ENCODE peak calls at places on chromosomes 11 and 22, in ten cellular contexts. One of them, this sample, is unnamed.

GRCh38 chr11:86459002-86459385 is 84.3 kb downstream of the CCDC81 start:
- DNase-seq in kidney: no peak
- DNase-seq in AG04449: no peak
- DNase-seq in PC-3: peak; percentile 53
- DNase-seq in GM13976: no peak
- DNase-seq in hepatocyte: no peak
- DNase-seq in lower leg skin: no peak
- DNase-seq in heart left ventricle: no peak
- DNase-seq in heart right ventricle: no peak
- DNase-seq in uterus: no peak
- DNase-seq in this sample: no peak

GRCh38 chr11:57202282-57202681 is 20.5 kb downstream of the LRRC55 start:
- DNase-seq in kidney: no peak
- DNase-seq in AG04449: no peak
- DNase-seq in PC-3: no peak
- DNase-seq in heart right ventricle: no peak
- DNase-seq in lower leg skin: no peak
- DNase-seq in hepatocyte: no peak
- DNase-seq in uterus: no peak
- DNase-seq in heart left ventricle: no peak
- DNase-seq in GM13976: no peak
- DNase-seq in this sample: no peak

GRCh38 chr11:5369793-5370192 is 13.8 kb upstream of the OR51M1 start:
- DNase-seq in heart right ventricle: no peak
- DNase-seq in heart left ventricle: no peak
- DNase-seq in GM13976: peak; percentile 25
- DNase-seq in hepatocyte: no peak
- DNase-seq in AG04449: peak; percentile 54
- DNase-seq in kidney: no peak
- DNase-seq in PC-3: peak; percentile 4
- DNase-seq in uterus: no peak
- DNase-seq in lower leg skin: no peak
- DNase-seq in this sample: peak; percentile 16

GRCh38 chr22:22604326-22605073 is 39.9 kb upstream of the GGTLC2 start:
- DNase-seq in heart right ventricle: no peak
- DNase-seq in GM13976: no peak
- DNase-seq in hepatocyte: no peak
- DNase-seq in lower leg skin: no peak
- DNase-seq in AG04449: no peak
- DNase-seq in uterus: no peak
- DNase-seq in heart left ventricle: no peak
- DNase-seq in kidney: no peak
- DNase-seq in PC-3: no peak
- DNase-seq in this sample: no peak

GRCh38 chr22:26109686-26110315 is 59.5 kb upstream of the SEZ6L start:
- DNase-seq in heart right ventricle: no peak
- DNase-seq in GM13976: no peak
- DNase-seq in heart left ventricle: no peak
- DNase-seq in PC-3: no peak
- DNase-seq in kidney: no peak
- DNase-seq in uterus: no peak
- DNase-seq in lower leg skin: no peak
- DNase-seq in hepatocyte: no peak
- DNase-seq in AG04449: no peak
- DNase-seq in this sample: no peak

GRCh38 chr22:25892678-25893077 is 150.7 kb downstream of the MYO18B start:
- DNase-seq in lower leg skin: no peak
- DNase-seq in uterus: no peak
- DNase-seq in kidney: no peak
- DNase-seq in AG04449: no peak
- DNase-seq in hepatocyte: no peak
- DNase-seq in GM13976: no peak
- DNase-seq in PC-3: no peak
- DNase-seq in heart right ventricle: no peak
- DNase-seq in heart left ventricle: no peak
- DNase-seq in this sample: no peak

GRCh38 chr11:118620529-118621070 is 13.2 kb downstream of the PHLDB1 start:
- DNase-seq in lower leg skin: no peak
- DNase-seq in PC-3: no peak
- DNase-seq in kidney: peak; percentile 68
- DNase-seq in GM13976: no peak
- DNase-seq in AG04449: no peak
- DNase-seq in uterus: no peak
- DNase-seq in heart left ventricle: peak; percentile 67
- DNase-seq in heart right ventricle: peak; percentile 64
- DNase-seq in hepatocyte: no peak
- DNase-seq in this sample: no peak

GRCh38 chr11:64322925-64323260 is 5.0 kb downstream of the PRDX5 start:
- DNase-seq in heart left ventricle: no peak
- DNase-seq in kidney: no peak
- DNase-seq in hepatocyte: peak; percentile 6
- DNase-seq in AG04449: no peak
- DNase-seq in GM13976: no peak
- DNase-seq in uterus: no peak
- DNase-seq in lower leg skin: no peak
- DNase-seq in PC-3: no peak
- DNase-seq in heart right ventricle: no peak
- DNase-seq in this sample: no peak

GRCh38 chr11:103525069-103525468 is 415.8 kb downstream of the DYNC2H1 start:
- DNase-seq in AG04449: no peak
- DNase-seq in kidney: no peak
- DNase-seq in PC-3: peak; percentile 92
- DNase-seq in uterus: no peak
- DNase-seq in GM13976: no peak
- DNase-seq in heart right ventricle: no peak
- DNase-seq in heart left ventricle: no peak
- DNase-seq in lower leg skin: no peak
- DNase-seq in hepatocyte: no peak
- DNase-seq in this sample: no peak

GRCh38 chr22:38935023-38935422 is 22.4 kb upstream of the APOBEC3A start:
- DNase-seq in GM13976: no peak
- DNase-seq in hepatocyte: no peak
- DNase-seq in AG04449: no peak
- DNase-seq in uterus: no peak
- DNase-seq in heart right ventricle: peak; percentile 64
- DNase-seq in kidney: peak; percentile 97
- DNase-seq in heart left ventricle: peak; percentile 88
- DNase-seq in lower leg skin: peak; percentile 82
- DNase-seq in PC-3: peak; percentile 76
- DNase-seq in this sample: peak; percentile 91

GRCh38 chr11:57885298-57886035 is 123.9 kb downstream of the CTNND1 start:
- DNase-seq in hepatocyte: peak; percentile 38
- DNase-seq in GM13976: no peak
- DNase-seq in PC-3: peak; percentile 51
- DNase-seq in kidney: no peak
- DNase-seq in AG04449: no peak
- DNase-seq in uterus: no peak
- DNase-seq in heart left ventricle: no peak
- DNase-seq in heart right ventricle: no peak
- DNase-seq in lower leg skin: no peak
- DNase-seq in this sample: peak; percentile 43

GRCh38 chr22:42428025-42428424 is 4.2 kb downstream of the NFAM1 start:
- DNase-seq in kidney: no peak
- DNase-seq in PC-3: no peak
- DNase-seq in AG04449: no peak
- DNase-seq in uterus: no peak
- DNase-seq in lower leg skin: no peak
- DNase-seq in hepatocyte: no peak
- DNase-seq in heart right ventricle: no peak
- DNase-seq in heart left ventricle: no peak
- DNase-seq in GM13976: no peak
- DNase-seq in this sample: no peak

GRCh38 chr11:26227311-26227710 is 104.6 kb upstream of the ANO3 start:
- DNase-seq in kidney: no peak
- DNase-seq in hepatocyte: peak; percentile 36
- DNase-seq in uterus: no peak
- DNase-seq in heart left ventricle: no peak
- DNase-seq in PC-3: peak; percentile 81
- DNase-seq in lower leg skin: no peak
- DNase-seq in heart right ventricle: no peak
- DNase-seq in GM13976: peak; percentile 30
- DNase-seq in AG04449: peak; percentile 73
- DNase-seq in this sample: peak; percentile 78

GRCh38 chr22:23066200-23067022 is 3.9 kb upstream of the GNAZ start:
- DNase-seq in uterus: peak; percentile 12
- DNase-seq in PC-3: no peak
- DNase-seq in hepatocyte: no peak
- DNase-seq in GM13976: no peak
- DNase-seq in heart left ventricle: peak; percentile 24
- DNase-seq in AG04449: no peak
- DNase-seq in lower leg skin: no peak
- DNase-seq in kidney: peak; percentile 33
- DNase-seq in heart right ventricle: peak; percentile 2
- DNase-seq in this sample: no peak

GRCh38 chr11:133934599-133935550 is 21.9 kb downstream of the IGSF9B start:
- DNase-seq in heart right ventricle: peak; percentile 81
- DNase-seq in uterus: no peak
- DNase-seq in heart left ventricle: peak; percentile 48
- DNase-seq in kidney: no peak
- DNase-seq in hepatocyte: no peak
- DNase-seq in lower leg skin: no peak
- DNase-seq in GM13976: no peak
- DNase-seq in PC-3: peak; percentile 68
- DNase-seq in AG04449: no peak
- DNase-seq in this sample: peak; percentile 91

GRCh38 chr11:97742717-97743116 is 1278.0 kb upstream of the CNTN5 start:
- DNase-seq in PC-3: no peak
- DNase-seq in heart right ventricle: no peak
- DNase-seq in heart left ventricle: no peak
- DNase-seq in GM13976: no peak
- DNase-seq in AG04449: no peak
- DNase-seq in kidney: no peak
- DNase-seq in uterus: no peak
- DNase-seq in hepatocyte: no peak
- DNase-seq in lower leg skin: no peak
- DNase-seq in this sample: no peak

DNA sequence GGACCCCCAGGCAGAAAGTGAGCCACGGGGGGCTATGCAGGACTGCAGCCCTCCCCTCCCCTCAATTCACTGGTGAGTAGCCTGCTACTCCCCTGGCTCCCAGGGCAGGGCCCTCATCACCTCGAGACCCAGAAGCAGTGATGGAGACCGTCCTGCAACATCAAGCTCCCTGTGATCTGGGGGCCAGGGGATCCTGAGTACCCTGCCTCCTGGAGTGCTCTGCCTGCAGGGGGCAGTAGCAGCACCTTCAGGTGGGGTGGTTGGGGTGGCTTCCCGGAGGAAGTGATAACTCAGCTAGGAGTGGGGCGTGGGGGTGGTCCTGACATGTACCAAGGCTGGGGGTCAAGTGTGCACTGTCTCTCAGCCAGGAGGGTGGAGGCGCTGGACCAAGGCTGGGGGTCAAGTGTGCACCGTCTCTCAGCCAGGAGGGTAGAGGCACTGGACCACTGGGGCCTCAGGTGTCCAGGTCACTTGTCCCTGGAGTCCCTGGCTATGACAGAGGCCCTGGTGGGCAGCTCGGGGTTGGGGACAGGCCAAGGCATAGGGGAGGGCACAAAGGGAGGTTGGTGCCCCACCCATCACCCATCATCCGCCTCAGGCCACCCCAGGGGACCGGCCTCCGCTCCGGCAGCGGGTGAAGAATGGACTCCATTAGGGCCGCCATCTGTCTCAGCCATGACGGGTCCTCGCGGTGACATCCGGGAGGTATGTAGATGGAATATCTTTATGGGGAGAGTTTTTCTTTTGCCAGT is 9.4 kb downstream of the RTN4R start:
- DNase-seq in kidney: no peak
- DNase-seq in lower leg skin: no peak
- DNase-seq in PC-3: no peak
- DNase-seq in GM13976: peak; percentile 71
- DNase-seq in uterus: no peak
- DNase-seq in AG04449: no peak
- DNase-seq in heart left ventricle: no peak
- DNase-seq in hepatocyte: no peak
- DNase-seq in heart right ventricle: no peak
- DNase-seq in this sample: no peak
- TF ChIP-seq CTCF in kidney: no peak
- TF ChIP-seq CTCF in lower leg skin: no peak
- TF ChIP-seq CTCF in PC-3: peak; percentile 50
- TF ChIP-seq CTCF in GM13976: peak; percentile 45
- TF ChIP-seq CTCF in uterus: no peak
- TF ChIP-seq CTCF in AG04449: peak; percentile 20
- TF ChIP-seq CTCF in heart left ventricle: no peak
- TF ChIP-seq CTCF in hepatocyte: no peak
- TF ChIP-seq CTCF in heart right ventricle: no peak
- TF ChIP-seq CTCF in this sample: peak; percentile 37

GRCh38 chr22:43849731-43850130 is 12.6 kb downstream of the SULT4A1 start:
- DNase-seq in heart right ventricle: no peak
- DNase-seq in PC-3: no peak
- DNase-seq in GM13976: no peak
- DNase-seq in lower leg skin: no peak
- DNase-seq in AG04449: no peak
- DNase-seq in uterus: no peak
- DNase-seq in hepatocyte: no peak
- DNase-seq in heart left ventricle: peak; percentile 43
- DNase-seq in kidney: peak; percentile 52
- DNase-seq in this sample: no peak
- TF ChIP-seq CTCF in heart right ventricle: no peak
- TF ChIP-seq CTCF in PC-3: no peak
- TF ChIP-seq CTCF in GM13976: no peak
- TF ChIP-seq CTCF in lower leg skin: no peak
- TF ChIP-seq CTCF in AG04449: no peak
- TF ChIP-seq CTCF in uterus: no peak
- TF ChIP-seq CTCF in hepatocyte: no peak
- TF ChIP-seq CTCF in heart left ventricle: no peak
- TF ChIP-seq CTCF in kidney: no peak
- TF ChIP-seq CTCF in this sample: no peak

DNA sequence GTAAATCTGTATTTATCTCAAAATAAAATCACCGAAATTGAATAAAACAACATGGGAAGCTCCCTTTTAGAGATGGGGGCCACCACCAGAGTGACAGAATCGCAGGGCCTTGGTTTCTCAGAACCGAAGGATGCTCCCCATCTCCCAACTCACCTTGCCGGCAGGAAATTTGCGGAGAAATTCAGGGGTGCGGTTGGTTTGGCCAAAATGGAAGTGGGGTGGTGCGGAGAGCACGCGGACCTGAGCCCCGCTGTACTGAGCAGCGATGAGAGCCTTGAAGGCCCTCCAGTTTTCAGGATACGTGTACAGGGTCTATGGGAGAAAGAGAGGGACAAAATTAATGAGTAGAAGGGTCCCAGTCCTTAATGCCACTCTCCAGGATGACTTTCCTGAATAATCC is 1.3 kb downstream of the EEF1G start:
- DNase-seq in AG04449: no peak
- DNase-seq in lower leg skin: no peak
- DNase-seq in PC-3: no peak
- DNase-seq in uterus: no peak
- DNase-seq in hepatocyte: no peak
- DNase-seq in heart right ventricle: no peak
- DNase-seq in heart left ventricle: no peak
- DNase-seq in GM13976: no peak
- DNase-seq in kidney: peak; percentile 20
- DNase-seq in this sample: no peak
- TF ChIP-seq CTCF in AG04449: no peak
- TF ChIP-seq CTCF in lower leg skin: no peak
- TF ChIP-seq CTCF in PC-3: no peak
- TF ChIP-seq CTCF in uterus: no peak
- TF ChIP-seq CTCF in hepatocyte: no peak
- TF ChIP-seq CTCF in heart right ventricle: no peak
- TF ChIP-seq CTCF in heart left ventricle: no peak
- TF ChIP-seq CTCF in GM13976: no peak
- TF ChIP-seq CTCF in kidney: no peak
- TF ChIP-seq CTCF in this sample: no peak

GRCh38 chr11:60913793-60914619 is at the start of gene TMEM109:
- DNase-seq in uterus: peak; percentile 88
- DNase-seq in hepatocyte: peak; percentile 93
- DNase-seq in kidney: peak; percentile 95
- DNase-seq in heart left ventricle: peak; percentile 93
- DNase-seq in lower leg skin: peak; percentile 86
- DNase-seq in heart right ventricle: peak; percentile 90
- DNase-seq in GM13976: peak; percentile 92
- DNase-seq in PC-3: peak; percentile 89
- DNase-seq in AG04449: peak; percentile 51
- DNase-seq in this sample: peak; percentile 90
- TF ChIP-seq CTCF in uterus: no peak
- TF ChIP-seq CTCF in hepatocyte: no peak
- TF ChIP-seq CTCF in kidney: no peak
- TF ChIP-seq CTCF in heart left ventricle: no peak
- TF ChIP-seq CTCF in lower leg skin: no peak
- TF ChIP-seq CTCF in heart right ventricle: no peak
- TF ChIP-seq CTCF in GM13976: no peak
- TF ChIP-seq CTCF in PC-3: no peak
- TF ChIP-seq CTCF in AG04449: no peak
- TF ChIP-seq CTCF in this sample: no peak

This sample was measured in MCF 10A.